ENCODE peak calls at places on chromosomes 5 and 9, in five cellular contexts. Q, N, V, H and I are unnamed samples.

GRCh38 chr5:95709967-95710650 is 21.0 kb upstream of the RHOBTB3 start:
- DNase-seq in Q (peak; percentile 36), N (no peak), V (peak; percentile 54), H (no peak), I (no peak)

GRCh38 chr5:160315968-160316367 is 3.6 kb upstream of the CCNJL start:
- DNase-seq in Q (peak; percentile 36), N (no peak), V (peak; percentile 82), H (no peak), I (no peak)

GRCh38 chr5:99010294-99010693 is 81.5 kb upstream of the CHD1 start:
- DNase-seq in Q (no peak), N (no peak), V (no peak), H (no peak), I (no peak)

GRCh38 chr9:110427497-110428104 is 89.9 kb upstream of the TXNDC8 start:
- DNase-seq in Q (peak; percentile 62), N (peak; percentile 36), V (peak; percentile 56), H (no peak), I (peak; percentile 23)

GRCh38 chr9:101165131-101165530 is 136.6 kb downstream of the PLPPR1 start:
- DNase-seq in Q (no peak), N (no peak), V (no peak), H (no peak), I (no peak)

GRCh38 chr5:150596313-150596712 is 44.1 kb upstream of the SYNPO start:
- DNase-seq in Q (peak; percentile 46), N (no peak), V (no peak), H (no peak), I (no peak)

GRCh38 chr9:124450241-124450924 is at the start of gene ADGRD2:
- DNase-seq in Q (peak; percentile 9), N (no peak), V (no peak), H (no peak), I (peak; percentile 34)

GRCh38 chr9:110255064-110255416 is 1.3 kb downstream of the TXN start:
- DNase-seq in Q (no peak), N (no peak), V (no peak), H (no peak), I (no peak)

GRCh38 chr5:173547579-173547978 is 68.9 kb downstream of the BOD1 start:
- DNase-seq in Q (peak; percentile 32), N (no peak), V (peak; percentile 14), H (no peak), I (peak; percentile 71)

GRCh38 chr9:93860694-93861658 is 94.2 kb downstream of the BARX1 start:
- DNase-seq in Q (no peak), N (no peak), V (no peak), H (no peak), I (no peak)

GRCh38 chr9:131461166-131461565 is 41.6 kb upstream of the POMT1 start:
- DNase-seq in Q (no peak), N (no peak), V (no peak), H (no peak), I (no peak)

GRCh38 chr5:159091596-159091995 is 8.1 kb downstream of the EBF1 start:
- DNase-seq in Q (no peak), N (no peak), V (no peak), H (no peak), I (no peak)

GRCh38 chr9:36456480-36457115 is 56.5 kb upstream of the RNF38 start:
- DNase-seq in Q (peak; percentile 36), N (no peak), V (no peak), H (no peak), I (no peak)

GRCh38 chr5:150485770-150486401 is 22.0 kb upstream of the NDST1 start:
- DNase-seq in Q (peak; percentile 50), N (peak; percentile 64), V (peak; percentile 71), H (no peak), I (peak; percentile 59)

GRCh38 chr5:1488882-1489680 is 34.7 kb downstream of the LPCAT1 start:
- DNase-seq in Q (peak; percentile 60), N (no peak), V (no peak), H (no peak), I (peak; percentile 79)

GRCh38 chr9:89593776-89594427 is 10.9 kb upstream of the GADD45G start:
- DNase-seq in Q (peak; percentile 46), N (no peak), V (peak; percentile 73), H (no peak), I (peak; percentile 22)

GRCh38 chr9:110672873-110673508 is 4.4 kb downstream of the MUSK start:
- DNase-seq in Q (no peak), N (no peak), V (no peak), H (no peak), I (no peak)

GRCh38 chr5:3373391-3373790 is 222.2 kb upstream of the IRX1 start:
- DNase-seq in Q (no peak), N (no peak), V (no peak), H (no peak), I (no peak)

GRCh38 chr5:74865799-74866652 is at the start of gene FAM169A:
- DNase-seq in Q (peak; percentile 8), N (no peak), V (peak; percentile 76), H (no peak), I (peak; percentile 62)
- TF ChIP-seq CTCF in Q (no peak), N (peak; percentile 25), V (no peak), H (no peak), I (no peak)

GRCh38 chr5:57298295-57298984 is 124.6 kb downstream of the GPBP1 start:
- DNase-seq in Q (peak; percentile 93), N (peak; percentile 44), V (peak; percentile 92), H (peak; percentile 83), I (peak; percentile 91)
- TF ChIP-seq CTCF in Q (peak; percentile 82), N (peak; percentile 92), V (peak; percentile 64), H (no peak), I (peak; percentile 72)

DNA sequence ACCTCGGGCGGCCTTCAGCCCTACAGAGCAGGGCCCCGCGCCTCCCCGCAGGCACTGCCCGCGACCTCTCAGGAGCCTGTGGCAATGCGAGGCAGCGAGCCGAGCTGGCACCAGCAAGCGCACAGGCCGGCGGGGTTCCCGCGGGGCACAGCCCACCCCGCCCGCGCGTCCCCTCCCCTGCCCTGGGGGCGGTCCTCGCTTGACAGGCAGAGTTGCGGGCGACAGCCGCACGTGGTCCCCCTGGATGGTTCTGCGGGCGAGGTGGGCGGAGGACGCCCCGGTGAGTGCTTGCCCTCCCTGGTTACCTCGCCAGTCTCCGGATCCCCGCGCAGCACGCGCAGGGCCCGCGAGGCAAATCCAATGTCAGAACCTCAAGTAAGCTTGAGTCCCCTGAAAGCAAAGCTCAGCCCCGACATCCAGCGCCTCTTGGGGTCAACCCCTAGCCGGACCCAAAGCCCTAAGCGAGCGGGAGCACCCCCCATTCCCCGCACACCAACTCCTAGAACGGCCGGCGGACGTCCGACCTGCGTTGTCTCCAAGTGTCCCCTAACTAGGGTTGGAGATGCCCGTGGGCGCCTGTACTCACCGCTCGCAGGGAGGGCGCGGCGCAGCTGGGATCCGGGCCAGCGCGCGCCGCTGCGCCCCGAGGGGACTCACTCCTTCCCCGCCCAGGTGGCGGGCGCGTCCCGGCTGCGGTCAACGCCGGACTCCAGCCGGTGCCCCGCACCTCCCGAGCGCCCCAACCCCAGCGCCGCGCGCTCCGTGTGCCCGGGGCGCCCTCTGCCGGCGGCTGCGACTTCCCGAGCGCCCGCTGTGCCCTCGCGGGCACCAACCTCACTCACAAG is at the start of gene DRD1:
- DNase-seq in Q (peak; percentile 13), N (peak; percentile 47), V (peak; percentile 79), H (no peak), I (peak; percentile 4)
- TF ChIP-seq CTCF in Q (peak; percentile 8), N (peak; percentile 78), V (peak; percentile 77), H (no peak), I (peak; percentile 41)

DNA sequence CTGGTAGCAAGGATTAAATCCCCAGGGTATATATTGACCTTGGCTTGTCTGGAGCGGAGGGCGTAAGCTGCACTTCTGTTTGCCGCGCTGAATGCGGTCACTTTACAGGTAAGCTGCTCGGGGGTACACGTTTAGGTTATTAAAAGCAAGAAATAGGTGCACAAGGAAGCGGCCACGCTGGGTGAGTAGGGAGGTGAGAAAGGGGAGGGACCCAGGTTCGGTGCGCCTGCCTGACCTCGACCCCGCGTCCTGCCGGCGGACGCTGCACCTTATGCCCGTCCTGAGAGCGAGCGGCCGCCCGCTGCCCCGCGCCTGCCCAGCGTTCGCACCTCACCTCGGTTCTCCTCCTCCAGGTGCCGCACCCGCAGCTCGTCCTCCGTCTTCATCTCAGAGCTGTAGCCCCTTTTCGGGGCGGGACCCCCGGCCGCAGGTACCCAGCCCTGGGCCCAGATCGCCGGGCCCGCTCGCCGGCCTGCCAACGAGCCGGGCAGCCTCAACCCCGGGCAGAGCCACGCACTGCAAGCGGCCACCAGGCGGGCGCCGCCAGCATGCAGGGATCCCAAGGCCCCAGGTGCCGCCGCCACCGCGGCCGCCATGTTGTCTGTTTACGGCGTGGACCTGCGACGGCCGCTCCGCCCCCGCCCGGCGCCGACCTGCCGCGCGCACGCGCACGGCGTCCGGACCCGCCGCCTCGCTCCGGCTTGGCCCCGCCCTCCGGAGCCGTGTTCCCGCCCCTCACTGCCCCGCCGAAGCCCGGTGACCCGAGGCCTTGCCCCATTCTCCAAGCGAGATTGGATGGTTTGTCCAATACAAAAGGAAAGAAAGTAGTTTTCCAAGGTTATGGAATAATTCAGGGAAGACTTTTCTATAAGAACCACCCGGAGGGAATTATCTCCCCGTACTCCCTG is at the start of gene AUH:
- DNase-seq in Q (peak; percentile 77), N (peak; percentile 78), V (peak; percentile 86), H (peak; percentile 72), I (peak; percentile 71)
- TF ChIP-seq CTCF in Q (no peak), N (peak; percentile 7), V (no peak), H (no peak), I (no peak)

GRCh38 chr5:176694146-176694545 is 46.9 kb downstream of the TSPAN17 start:
- DNase-seq in Q (no peak), N (no peak), V (no peak), H (no peak), I (no peak)
- TF ChIP-seq CTCF in Q (no peak), N (no peak), V (no peak), H (no peak), I (no peak)

DNA sequence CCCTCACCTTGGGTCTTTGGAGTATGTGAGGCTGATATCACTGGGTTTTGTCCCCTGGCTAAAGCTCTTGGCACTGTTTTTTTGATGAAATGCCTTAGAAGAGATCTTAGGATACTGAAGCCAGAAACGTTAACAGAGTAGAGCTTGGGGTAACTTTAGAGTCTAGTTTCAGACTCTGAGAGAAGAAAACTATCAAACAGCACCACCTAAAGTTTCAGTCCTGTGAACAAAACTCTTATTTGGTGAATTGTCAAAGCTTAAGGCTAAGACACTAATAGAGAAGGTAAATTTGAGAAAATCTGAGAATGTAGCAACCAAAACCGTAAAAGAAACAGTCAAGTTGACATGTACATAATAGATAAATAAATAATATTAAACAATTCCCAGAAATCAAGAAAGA is 111.7 kb upstream of the PUM3 start:
- DNase-seq in Q (no peak), N (no peak), V (no peak), H (no peak), I (no peak)
- TF ChIP-seq CTCF in Q (no peak), N (no peak), V (no peak), H (no peak), I (no peak)

DNA sequence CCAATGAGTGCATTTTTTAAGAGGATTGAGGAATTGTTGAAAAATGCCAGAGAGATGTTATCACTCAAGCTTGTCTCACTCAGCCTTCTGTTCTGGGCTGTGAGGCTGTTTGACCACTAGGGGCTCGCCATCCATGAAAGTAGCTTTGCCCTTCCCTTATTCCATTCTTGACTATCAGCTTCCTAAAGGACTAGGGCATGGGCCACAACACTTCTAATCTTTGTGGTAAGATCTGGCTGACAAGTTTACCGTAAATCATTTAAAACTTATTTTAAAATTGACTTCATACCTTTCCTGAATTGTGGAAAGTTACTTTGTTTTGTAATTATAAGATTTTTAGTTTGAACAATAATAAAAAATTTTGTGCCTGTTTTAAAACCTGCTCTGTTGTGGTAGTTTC is 49.5 kb downstream of the TJP2 start:
- DNase-seq in Q (peak; percentile 80), N (no peak), V (peak; percentile 48), H (no peak), I (peak; percentile 83)
- TF ChIP-seq CTCF in Q (peak; percentile 89), N (peak; percentile 72), V (peak; percentile 73), H (no peak), I (peak; percentile 81)